ENCODE peak calls at places on chromosomes 7 and 10, in six cellular contexts. Y is HCT116, T is GM12878, X is SK-N-SH, M is HepG2, J is K562. U is an unnamed sample.

GRCh38 chr10:21895932-21896331 is 107.6 kb downstream of the DNAJC1 start:
- DNase-seq in X (no peak), T (no peak), M (no peak), Y (no peak), J (no peak), U (no peak)

GRCh38 chr7:4015371-4015770 is 666.7 kb upstream of the FOXK1 start:
- DNase-seq in M (no peak), X (no peak), J (no peak), T (no peak), Y (no peak), U (no peak)

GRCh38 chr10:86344281-86344680 is 22.3 kb downstream of the GRID1 start:
- DNase-seq in X (no peak), T (no peak), M (no peak), Y (no peak), J (no peak), U (no peak)

GRCh38 chr7:158585721-158586498 is 1.7 kb downstream of the PTPRN2 start:
- DNase-seq in T (no peak), Y (no peak), M (no peak), J (no peak), X (no peak), U (peak)

GRCh38 chr7:485188-486081 is 34.2 kb downstream of the PDGFA start:
- DNase-seq in M (no peak), T (no peak), X (no peak), Y (no peak), J (peak), U (no peak)

GRCh38 chr7:98933321-98933720 is 55.0 kb downstream of the TRRAP start:
- DNase-seq in M (no peak), Y (no peak), J (no peak), X (no peak), T (no peak), U (no peak)

GRCh38 chr7:47379629-47380324 is 202.1 kb downstream of the TNS3 start:
- DNase-seq in Y (peak), T (no peak), X (peak), M (no peak), J (no peak), U (peak)

GRCh38 chr10:4981722-4982471 is 18.7 kb downstream of the AKR1C1 start:
- DNase-seq in T (no peak), Y (peak), X (peak), M (peak), J (peak), U (peak)

GRCh38 chr10:128712661-128713060 is 586.4 kb upstream of the MKI67 start:
- DNase-seq in Y (no peak), M (no peak), T (no peak), X (no peak), J (no peak), U (no peak)

DNA sequence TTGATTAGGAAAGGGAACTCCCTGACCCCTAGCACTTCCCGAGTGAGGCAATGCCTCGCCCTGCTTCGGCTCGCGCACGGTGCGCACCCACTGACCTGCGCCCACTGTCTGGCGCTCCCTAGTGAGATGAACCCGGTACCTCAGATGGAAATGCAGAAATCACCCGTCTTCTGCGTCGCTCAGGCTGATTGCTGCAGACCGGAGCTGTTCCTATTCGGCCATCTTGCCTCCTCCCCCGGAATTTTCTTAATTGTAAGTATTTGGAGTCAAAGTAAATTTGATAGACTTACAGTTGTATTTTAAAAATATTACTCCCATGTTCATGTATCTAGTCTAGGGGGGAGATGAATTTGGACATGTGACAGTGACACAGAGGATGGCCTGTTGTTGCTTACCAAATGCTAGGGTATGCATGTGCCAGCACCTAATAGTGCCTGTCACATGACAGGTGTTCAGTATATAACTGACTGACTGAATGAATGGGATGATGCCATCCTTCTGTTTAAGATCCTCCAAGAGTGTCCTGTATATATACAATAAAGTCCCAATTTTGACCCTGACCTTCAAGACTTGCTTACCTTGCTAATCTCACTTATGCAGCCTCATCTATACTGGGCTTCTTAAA is 42.0 kb upstream of the ICA1 start:
- DNase-seq in X (no peak), T (no peak), M (no peak), J (peak), Y (peak), U (no peak)
- H2AFZ ChIP-seq in X (no peak), T (no peak), M (no peak), J (peak), Y (peak), U (no peak)

GRCh38 chr10:88097092-88097894 is 233.9 kb downstream of the PTEN start:
- DNase-seq in X (no peak), Y (no peak), J (no peak), M (no peak), T (no peak), U (no peak)
- TF ChIP-seq REST in X (no peak), Y (no peak), J (no peak), M (no peak), T (no peak), U (no peak)

GRCh38 chr7:49643321-49643720 is 130.1 kb upstream of the VWC2 start:
- DNase-seq in J (no peak), M (no peak), X (no peak), Y (no peak), T (no peak), U (no peak)
- H2AFZ ChIP-seq in J (no peak), M (no peak), X (no peak), Y (no peak), T (no peak), U (no peak)

GRCh38 chr10:97365761-97366351 is 31.3 kb upstream of the FRAT2 start:
- DNase-seq in Y (no peak), J (no peak), M (no peak), X (no peak), T (no peak), U (no peak)
- TF ChIP-seq REST in Y (no peak), J (no peak), M (no peak), X (no peak), T (no peak), U (no peak)

GRCh38 chr7:106866298-106867281 is 1.5 kb downstream of the PIK3CG start:
- DNase-seq in M (no peak), X (no peak), T (peak), J (no peak), Y (no peak), U (no peak)

GRCh38 chr7:106865130-106866115 is at the start of gene PIK3CG:
- DNase-seq in T (peak), X (no peak), J (no peak), M (no peak), Y (no peak), U (no peak)

GRCh38 chr7:106864298-106865081 is 592 bp upstream of the PIK3CG start:
- DNase-seq in M (no peak), Y (no peak), T (peak), J (no peak), X (no peak), U (no peak)

GRCh38 chr7:106862317-106863183 is 2.5 kb upstream of the PIK3CG start:
- DNase-seq in J (no peak), X (no peak), M (no peak), Y (no peak), T (no peak), U (no peak)

DNA sequence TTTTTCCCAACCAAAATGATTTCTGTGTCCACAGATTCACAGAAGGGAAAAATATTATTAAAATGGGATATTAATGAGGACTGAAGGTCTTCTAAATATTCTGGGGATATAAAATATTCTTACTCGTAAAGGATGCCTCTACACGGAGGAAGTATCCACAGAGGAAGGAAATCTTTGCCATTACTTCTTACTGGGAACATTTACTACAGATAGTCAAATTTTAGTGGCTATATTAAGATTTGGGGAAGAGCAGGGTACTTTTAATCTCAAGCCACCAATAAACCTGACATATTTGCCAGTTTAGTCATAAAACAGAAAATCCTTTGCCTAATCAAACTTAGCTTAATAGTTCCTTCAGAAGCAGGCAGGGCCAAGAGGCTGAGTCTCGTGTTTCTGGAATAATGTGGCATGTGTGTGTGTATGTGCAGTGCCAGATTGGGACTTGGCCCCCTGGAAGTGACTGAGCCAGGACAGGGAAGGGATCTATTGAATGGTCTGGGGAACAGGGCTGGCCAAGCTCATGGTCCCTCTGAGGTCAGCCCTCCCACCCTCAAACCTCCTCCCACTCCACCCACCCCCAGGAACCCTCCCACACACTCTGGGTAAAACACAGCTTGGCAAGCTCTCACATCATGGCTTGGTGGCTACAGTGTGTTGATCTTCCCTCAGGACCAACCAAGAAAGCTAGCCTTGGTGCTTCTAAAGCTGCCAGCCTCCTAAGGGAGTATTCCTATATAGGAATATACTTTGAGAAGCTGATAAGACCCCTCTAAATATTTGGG is 1.7 kb upstream of the PIK3CG start:
- DNase-seq in X (no peak), M (no peak), T (no peak), Y (no peak), J (peak), U (no peak)
- H2AFZ ChIP-seq in X (no peak), M (no peak), T (no peak), Y (no peak), J (peak), U (no peak)

DNA sequence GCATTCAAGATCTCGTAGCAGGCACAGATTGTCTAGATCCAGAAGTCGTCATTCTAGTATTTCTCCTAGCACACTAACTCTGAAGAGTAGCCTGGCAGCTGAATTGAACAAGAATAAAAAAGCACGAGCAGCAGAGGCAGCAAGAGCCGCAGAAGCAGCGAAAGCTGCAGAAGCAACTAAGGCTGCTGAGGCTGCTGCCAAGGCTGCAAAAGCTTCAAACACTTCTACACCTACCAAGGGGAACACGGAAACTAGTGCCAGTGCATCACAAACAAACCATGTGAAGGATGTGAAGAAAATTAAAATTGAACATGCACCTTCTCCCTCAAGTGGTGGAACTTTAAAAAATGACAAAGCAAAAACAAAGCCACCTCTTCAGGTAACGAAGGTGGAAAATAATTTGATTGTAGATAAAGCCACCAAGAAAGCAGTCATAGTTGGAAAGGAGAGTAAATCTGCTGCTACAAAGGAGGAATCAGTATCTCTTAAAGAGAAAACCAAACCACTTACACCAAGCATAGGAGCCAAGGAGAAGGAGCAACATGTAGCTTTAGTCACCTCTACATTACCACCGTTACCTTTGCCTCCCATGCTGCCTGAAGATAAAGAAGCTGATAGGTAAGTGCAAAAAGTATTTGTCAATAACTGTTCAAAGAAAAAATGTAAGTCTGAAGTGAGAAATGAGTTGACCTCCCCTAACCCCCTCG is 37.7 kb downstream of the CDK13 start:
- DNase-seq in J (no peak), T (no peak), M (no peak), Y (no peak), X (no peak), U (no peak)
- TF ChIP-seq REST in J (no peak), T (no peak), M (no peak), Y (no peak), X (no peak), U (no peak)

GRCh38 chr10:133391761-133392518 is 2.0 kb upstream of the MTG1 start:
- DNase-seq in J (no peak), M (no peak), Y (no peak), T (no peak), X (no peak), U (no peak)

GRCh38 chr10:133393401-133394063 is 425 bp upstream of the MTG1 start:
- DNase-seq in Y (no peak), J (no peak), T (no peak), X (peak), M (no peak), U (no peak)

GRCh38 chr10:133394801-133395221 is 854 bp downstream of the MTG1 start:
- DNase-seq in X (peak), J (peak), M (no peak), T (no peak), Y (no peak), U (no peak)

GRCh38 chr10:133396035-133396624 is 2.2 kb downstream of the MTG1 start:
- DNase-seq in T (no peak), J (no peak), X (no peak), M (no peak), Y (no peak), U (no peak)

DNA sequence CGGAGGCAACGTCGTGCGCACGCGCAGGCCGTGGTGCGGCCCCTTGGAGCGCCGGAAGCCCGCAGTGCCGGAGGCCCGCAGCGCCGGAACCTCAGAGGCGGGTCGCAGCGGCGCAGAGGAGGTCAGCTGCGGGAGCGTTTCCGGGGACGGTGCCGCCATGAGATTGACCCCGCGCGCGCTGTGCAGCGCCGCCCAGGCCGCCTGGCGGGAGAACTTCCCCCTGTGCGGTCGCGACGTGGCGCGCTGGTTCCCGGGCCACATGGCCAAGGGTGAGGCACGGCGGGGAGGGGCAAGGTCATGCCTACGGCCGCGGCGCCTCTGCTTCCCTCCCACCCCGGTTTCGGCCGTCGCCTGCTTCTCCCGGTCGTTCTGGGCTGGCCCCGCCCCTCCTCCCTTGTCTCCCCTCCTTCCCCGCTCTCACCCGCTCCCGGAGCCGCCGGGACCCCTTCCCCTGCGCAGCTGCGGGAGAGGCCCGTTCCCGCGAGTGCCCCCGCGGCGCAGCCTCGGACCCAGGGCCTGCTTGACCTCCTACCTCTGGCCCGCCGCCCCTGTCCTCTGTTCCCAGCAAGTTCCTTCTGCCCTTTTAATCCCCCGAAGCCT is at the start of gene MTG1:
- DNase-seq in X (peak), Y (peak), T (peak), M (peak), J (peak), U (peak)
- H2AFZ ChIP-seq in X (peak), Y (no peak), T (peak), M (no peak), J (peak), U (peak)

GRCh38 chr7:156220078-156220605 is 407.9 kb upstream of the SHH start:
- DNase-seq in T (no peak), J (no peak), X (no peak), Y (no peak), M (no peak), U (no peak)
- TF ChIP-seq REST in T (no peak), J (no peak), X (no peak), Y (no peak), M (no peak), U (no peak)

DNA sequence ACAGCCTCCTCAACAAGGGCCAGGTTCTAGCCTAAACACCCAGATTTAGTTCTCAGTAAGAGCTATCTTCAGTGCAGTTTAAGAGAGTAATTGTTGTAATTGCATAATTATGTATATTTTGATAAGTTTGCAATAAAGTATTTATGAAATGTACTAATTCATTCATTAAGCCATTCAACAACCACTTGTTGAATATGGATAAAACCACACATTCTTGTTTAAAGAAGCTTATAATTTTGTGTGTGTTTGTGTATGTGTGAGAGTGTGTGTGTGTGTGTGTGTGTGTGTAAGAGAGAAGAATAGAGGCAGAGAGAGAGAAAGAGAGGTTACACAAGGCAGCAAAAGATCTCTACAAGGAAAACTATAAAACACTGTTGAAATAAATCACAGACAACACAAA is 115.0 kb upstream of the SLC25A13 start:
- DNase-seq in Y (no peak), X (no peak), J (no peak), T (no peak), M (no peak), U (no peak)
- H2AFZ ChIP-seq in Y (no peak), X (no peak), J (no peak), T (no peak), M (no peak), U (no peak)

GRCh38 chr10:98886686-98887085 is 349.0 kb downstream of the HPSE2 start:
- DNase-seq in M (no peak), X (no peak), Y (no peak), T (no peak), J (no peak), U (no peak)
- TF ChIP-seq REST in M (no peak), X (no peak), Y (no peak), T (no peak), J (no peak), U (no peak)

U was measured in GM23338.